ENCODE peak calls at places on chromosomes 4 and X, in seven cellular contexts. Y, O, E, N, P, Q and Z are unnamed samples.

GRCh38 chr4:113682730-113683129 is 78.8 kb downstream of the CAMK2D start:
- DNase-seq in Y (no peak), E (no peak), Q (no peak), O (no peak), N (no peak), P (no peak), Z (no peak)

GRCh38 chrX:153055827-153056748 is at the start of gene PNMA3:
- DNase-seq in O (peak), E (no peak), P (no peak), Q (no peak), N (no peak), Y (no peak), Z (no peak)

GRCh38 chrX:135425566-135425965 is 3.8 kb downstream of the SMIM10L2A start:
- DNase-seq in Q (no peak), O (no peak), P (no peak), N (no peak), Y (no peak), E (no peak), Z (no peak)

GRCh38 chr4:113699772-113700171 is 61.8 kb downstream of the CAMK2D start:
- DNase-seq in Y (no peak), O (no peak), E (no peak), Q (no peak), P (no peak), N (no peak), Z (no peak)

GRCh38 chrX:13761606-13762005 is 27.1 kb downstream of the OFD1 start:
- DNase-seq in N (peak), Q (no peak), Y (no peak), E (no peak), P (no peak), O (peak), Z (no peak)

GRCh38 chr4:102620697-102621497 is 119.7 kb downstream of the NFKB1 start:
- DNase-seq in O (peak), E (peak), N (peak), Q (peak), Y (no peak), P (peak), Z (no peak)

GRCh38 chr4:165945991-165946390 is 73.0 kb downstream of the TLL1 start:
- DNase-seq in P (no peak), N (no peak), Y (no peak), O (no peak), E (no peak), Q (no peak), Z (no peak)

GRCh38 chrX:47523297-47523696 is 37.7 kb upstream of the ARAF start:
- DNase-seq in Q (peak), Y (peak), P (peak), O (peak), E (peak), N (peak), Z (peak)

GRCh38 chrX:108494416-108495095 is 54.9 kb downstream of the COL4A5 start:
- DNase-seq in O (no peak), Q (no peak), E (no peak), N (no peak), P (no peak), Y (no peak), Z (no peak)

GRCh38 chr4:119810001-119810400 is 181.4 kb upstream of the PDE5A start:
- DNase-seq in Q (no peak), P (no peak), E (no peak), Y (no peak), N (no peak), O (no peak), Z (no peak)

GRCh38 chr4:140809671-140810070 is 53.5 kb upstream of the TBC1D9 start:
- DNase-seq in E (no peak), O (no peak), Y (no peak), P (no peak), N (no peak), Q (no peak), Z (no peak)

GRCh38 chrX:49165901-49166881 is 3.6 kb downstream of the MAGIX start:
- DNase-seq in E (peak), N (peak), Q (peak), P (peak), O (peak), Y (peak), Z (peak)

GRCh38 chr4:174314274-174314673 is 30.6 kb downstream of the CEP44 start:
- DNase-seq in N (no peak), O (no peak), Q (no peak), Y (no peak), E (no peak), P (no peak), Z (no peak)

GRCh38 chr4:184746532-184746870 is 12.6 kb upstream of the CENPU start:
- DNase-seq in Q (no peak), O (no peak), E (no peak), Y (no peak), P (no peak), N (no peak), Z (no peak)

GRCh38 chrX:73266766-73267165 is 52.1 kb upstream of the NAP1L2 start:
- DNase-seq in Y (no peak), N (no peak), Q (no peak), P (no peak), E (no peak), O (no peak), Z (no peak)

GRCh38 chr4:53987761-53988171 is 76.6 kb downstream of the CHIC2 start:
- DNase-seq in O (no peak), P (peak), Q (no peak), Y (no peak), E (no peak), N (no peak), Z (no peak)

GRCh38 chrX:750263-750662 is 119.7 kb downstream of the SHOX start:
- DNase-seq in O (no peak), E (no peak), P (no peak), Y (no peak), Q (no peak), N (no peak), Z (peak)

GRCh38 chr4:12993923-12994322 is 490.2 kb downstream of the RAB28 start:
- DNase-seq in E (no peak), Q (no peak), O (no peak), Y (no peak), P (no peak), N (no peak), Z (no peak)

GRCh38 chr4:53365121-53365485 is 758 bp downstream of the SCFD2 start:
- DNase-seq in Y (no peak), Q (no peak), O (peak), P (no peak), E (no peak), N (peak), Z (no peak)

GRCh38 chr4:3807861-3808521 is 41.8 kb downstream of the ADRA2C start:
- DNase-seq in N (no peak), Y (no peak), E (no peak), Q (no peak), P (no peak), O (no peak), Z (no peak)

GRCh38 chr4:1405249-1405635 is 1.0 kb downstream of the NKX1-1 start:
- DNase-seq in O (no peak), N (no peak), Q (no peak), Y (no peak), P (no peak), E (no peak), Z (no peak)

GRCh38 chr4:102076622-102077021 is 268.7 kb downstream of the SLC39A8 start:
- DNase-seq in O (no peak), N (no peak), Y (no peak), Q (no peak), P (no peak), E (no peak), Z (no peak)

GRCh38 chrX:107207089-107207488 is 678 bp downstream of the DNAAF6 start:
- DNase-seq in Y (no peak), E (no peak), N (no peak), Q (no peak), P (no peak), O (no peak), Z (no peak)

GRCh38 chrX:107207943-107208342 is 1.5 kb downstream of the DNAAF6 start:
- DNase-seq in Y (no peak), N (no peak), E (no peak), O (no peak), P (no peak), Q (no peak), Z (no peak)

GRCh38 chrX:107204063-107204605 is 2.1 kb downstream of the NUP62CL start:
- DNase-seq in N (no peak), Y (no peak), P (no peak), O (no peak), Q (no peak), E (peak), Z (no peak)

GRCh38 chrX:107206697-107207065 is 270 bp downstream of the DNAAF6 start:
- DNase-seq in E (no peak), Y (no peak), O (no peak), Q (no peak), P (no peak), N (no peak), Z (no peak)

DNA sequence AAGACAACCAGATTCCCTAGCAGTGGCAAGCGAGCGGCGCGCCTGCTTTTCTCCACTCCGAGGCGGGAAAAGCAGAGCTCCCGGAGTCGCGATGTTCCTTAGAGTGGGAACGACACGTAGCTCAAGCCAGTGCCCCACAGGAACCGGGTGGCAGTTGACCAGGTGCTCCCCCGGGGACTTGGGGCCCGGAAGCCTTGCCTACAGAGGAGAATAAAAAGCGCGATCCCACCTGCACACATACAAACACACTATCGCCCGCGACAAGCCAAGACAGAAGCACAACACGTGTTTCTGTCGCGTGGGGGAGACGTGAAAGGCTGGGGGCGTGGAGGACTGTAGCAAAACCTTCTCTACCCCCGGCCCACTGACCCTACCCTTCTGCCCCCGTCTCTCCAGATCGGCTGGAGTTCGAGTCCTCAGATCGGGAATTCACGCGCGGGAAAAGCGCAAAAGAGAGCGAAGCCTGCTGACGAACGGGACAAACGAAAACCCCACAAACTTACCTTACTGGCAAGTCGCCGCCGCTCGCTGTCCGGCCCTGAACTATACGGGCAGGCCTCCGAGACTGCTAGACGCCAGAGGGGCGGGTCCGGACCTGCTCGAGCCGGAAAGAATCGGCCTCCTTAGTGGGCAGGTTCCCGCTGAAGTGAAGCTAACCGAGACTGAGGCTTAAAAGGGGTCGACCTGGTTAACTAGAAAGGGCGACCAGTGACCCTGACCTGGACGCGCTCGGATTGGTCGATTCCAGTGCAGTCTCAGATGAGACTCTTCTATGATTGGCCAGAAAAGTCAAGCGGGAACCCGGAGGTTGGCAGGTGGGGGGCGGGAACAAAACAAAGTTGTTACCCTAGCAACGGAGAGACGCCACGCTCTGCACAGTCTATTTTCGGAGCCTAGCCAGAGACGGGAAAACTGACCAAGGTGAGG is at the start of the genes DNAAF6 and NUP62CL:
- DNase-seq in Y (peak), N (peak), E (peak), P (peak), Q (peak), O (peak), Z (peak)
- TF ChIP-seq POLR2AphosphoS5 in Y (no peak), N (no peak), E (no peak), P (peak), Q (no peak), O (no peak), Z (peak)

DNA sequence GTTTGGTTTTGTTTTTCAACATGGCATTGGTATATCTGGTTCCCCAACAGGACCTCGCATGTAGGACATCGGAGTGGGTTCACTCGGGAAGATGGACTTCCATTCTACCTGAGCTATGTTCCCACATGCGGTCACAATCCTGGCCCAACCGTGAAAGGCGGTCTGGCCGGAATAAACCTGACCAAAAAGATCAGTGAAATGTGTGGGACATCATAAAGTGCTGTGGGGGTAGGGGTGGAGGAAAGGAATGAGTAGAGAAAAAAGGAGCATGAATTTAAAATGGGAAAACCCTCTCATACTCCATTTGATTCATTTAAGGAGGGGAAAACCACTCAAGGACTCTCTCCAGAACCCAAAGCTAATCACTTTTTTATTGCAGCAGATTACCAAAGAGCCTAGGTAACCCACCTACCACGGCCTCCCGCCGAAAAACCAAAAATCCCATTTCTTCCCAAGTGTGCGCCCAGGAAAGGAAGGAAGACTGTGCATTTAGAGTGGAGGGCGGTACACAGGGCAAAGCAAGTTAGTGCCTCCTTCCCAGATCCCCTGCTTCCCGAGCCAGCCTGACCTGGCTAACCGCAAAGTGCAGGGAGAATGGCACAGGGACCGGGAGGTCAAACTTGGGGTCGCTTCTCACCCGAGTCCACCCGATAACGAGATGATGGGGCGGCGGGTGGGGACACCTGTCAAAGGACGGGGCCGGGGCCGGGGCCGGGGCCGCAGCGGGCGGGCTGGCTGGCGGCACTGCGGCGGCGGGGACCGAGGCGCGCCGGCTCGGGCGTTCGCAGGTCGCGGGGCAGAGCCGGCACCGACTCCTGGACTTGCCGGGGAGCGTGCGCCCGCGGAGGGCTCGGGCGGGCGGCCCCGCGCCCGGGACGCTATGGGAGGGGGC is 689 bp downstream of the TMEM150C start:
- DNase-seq in Q (peak), Y (no peak), O (no peak), E (peak), N (no peak), P (no peak), Z (no peak)
- H3K4me3 ChIP-seq in Q (peak), Y (peak), O (peak), E (peak), N (no peak), P (peak), Z (no peak)

GRCh38 chr4:86453044-86453501 is 93.2 kb upstream of the MAPK10 start:
- DNase-seq in E (no peak), O (no peak), N (no peak), Y (no peak), P (no peak), Q (no peak), Z (no peak)
- TF ChIP-seq POLR2AphosphoS5 in E (no peak), O (no peak), N (no peak), Y (no peak), P (no peak), Q (no peak), Z (no peak)

GRCh38 chr4:143339497-143339896 is 2.8 kb downstream of the GAB1 start:
- DNase-seq in Q (no peak), O (no peak), Y (no peak), P (no peak), E (no peak), N (no peak), Z (no peak)
- H3K4me3 ChIP-seq in Q (no peak), O (no peak), Y (no peak), P (no peak), E (no peak), N (no peak), Z (peak)

DNA sequence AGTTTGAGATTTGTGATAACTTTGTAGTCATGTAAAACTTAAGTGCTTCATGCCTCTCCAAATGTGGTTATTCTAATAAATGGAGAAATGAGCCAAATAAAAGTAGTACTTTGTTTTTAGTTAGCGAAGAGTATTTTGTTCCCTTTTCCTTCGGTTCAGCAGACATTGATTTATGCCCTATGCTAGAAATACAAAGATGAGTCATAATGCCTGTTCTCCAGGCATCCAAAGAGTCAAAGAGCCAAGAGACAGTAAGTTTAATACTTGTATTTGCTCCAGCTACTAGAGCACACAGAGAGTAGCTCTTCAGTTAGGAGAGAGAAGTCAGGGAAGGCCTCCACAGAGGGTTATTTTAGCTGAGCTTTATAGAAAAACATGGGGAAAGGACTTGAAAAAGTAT is 38.8 kb downstream of the PLAC8 start:
- DNase-seq in P (no peak), Y (no peak), O (no peak), Q (peak), N (no peak), E (no peak), Z (no peak)
- TF ChIP-seq POLR2AphosphoS5 in P (no peak), Y (no peak), O (peak), Q (no peak), N (no peak), E (peak), Z (no peak)